ENCODE peak calls at places on chromosomes 2 and 18, in eight cellular contexts. One of them, this sample, is unnamed.

GRCh38 chr18:69172046-69172445 is 228.6 kb upstream of the DOK6 start:
- DNase-seq in choroid plexus epithelial cell: no peak
- DNase-seq in foreskin melanocyte: no peak
- DNase-seq in stimulated activated CD8-positive, alpha-beta memory T cell treated with anti-CD3 and anti-CD28 coated beads, Interleukin-7, amount 100 ng/mL, for 48 hours: no peak
- DNase-seq in stimulated activated CD4-positive, alpha-beta T cell treated with anti-CD3 and anti-CD28 coated beads, Interleukin-4, amount 100 ng/mL, for 48 hours: no peak
- DNase-seq in NCI-H1417: no peak
- DNase-seq in RKO: no peak
- DNase-seq in EL: no peak
- DNase-seq in this sample: no peak

GRCh38 chr2:56185582-56186046 is 1.8 kb downstream of the CCDC85A start:
- DNase-seq in choroid plexus epithelial cell: peak
- DNase-seq in foreskin melanocyte: peak
- DNase-seq in stimulated activated CD8-positive, alpha-beta memory T cell treated with anti-CD3 and anti-CD28 coated beads, Interleukin-7, amount 100 ng/mL, for 48 hours: no peak
- DNase-seq in stimulated activated CD4-positive, alpha-beta T cell treated with anti-CD3 and anti-CD28 coated beads, Interleukin-4, amount 100 ng/mL, for 48 hours: no peak
- DNase-seq in NCI-H1417: peak
- DNase-seq in RKO: no peak
- DNase-seq in EL: peak
- DNase-seq in this sample: peak

GRCh38 chr2:239957681-239958181 is 67.4 kb downstream of the NDUFA10 start:
- DNase-seq in choroid plexus epithelial cell: no peak
- DNase-seq in foreskin melanocyte: no peak
- DNase-seq in stimulated activated CD8-positive, alpha-beta memory T cell treated with anti-CD3 and anti-CD28 coated beads, Interleukin-7, amount 100 ng/mL, for 48 hours: no peak
- DNase-seq in stimulated activated CD4-positive, alpha-beta T cell treated with anti-CD3 and anti-CD28 coated beads, Interleukin-4, amount 100 ng/mL, for 48 hours: no peak
- DNase-seq in NCI-H1417: no peak
- DNase-seq in RKO: no peak
- DNase-seq in EL: no peak
- DNase-seq in this sample: no peak

GRCh38 chr2:177171418-177171865 is 41.2 kb upstream of the HNRNPA3 start:
- DNase-seq in choroid plexus epithelial cell: no peak
- DNase-seq in foreskin melanocyte: no peak
- DNase-seq in stimulated activated CD8-positive, alpha-beta memory T cell treated with anti-CD3 and anti-CD28 coated beads, Interleukin-7, amount 100 ng/mL, for 48 hours: no peak
- DNase-seq in stimulated activated CD4-positive, alpha-beta T cell treated with anti-CD3 and anti-CD28 coated beads, Interleukin-4, amount 100 ng/mL, for 48 hours: no peak
- DNase-seq in NCI-H1417: no peak
- DNase-seq in RKO: no peak
- DNase-seq in EL: no peak
- DNase-seq in this sample: no peak

GRCh38 chr18:48635806-48636205 is 97.0 kb downstream of the CTIF start:
- DNase-seq in choroid plexus epithelial cell: no peak
- DNase-seq in foreskin melanocyte: no peak
- DNase-seq in stimulated activated CD8-positive, alpha-beta memory T cell treated with anti-CD3 and anti-CD28 coated beads, Interleukin-7, amount 100 ng/mL, for 48 hours: no peak
- DNase-seq in stimulated activated CD4-positive, alpha-beta T cell treated with anti-CD3 and anti-CD28 coated beads, Interleukin-4, amount 100 ng/mL, for 48 hours: no peak
- DNase-seq in NCI-H1417: no peak
- DNase-seq in RKO: no peak
- DNase-seq in EL: no peak
- DNase-seq in this sample: no peak

GRCh38 chr2:241858206-241859016 is at the start of gene PDCD1:
- DNase-seq in choroid plexus epithelial cell: no peak
- DNase-seq in foreskin melanocyte: no peak
- DNase-seq in stimulated activated CD8-positive, alpha-beta memory T cell treated with anti-CD3 and anti-CD28 coated beads, Interleukin-7, amount 100 ng/mL, for 48 hours: peak
- DNase-seq in stimulated activated CD4-positive, alpha-beta T cell treated with anti-CD3 and anti-CD28 coated beads, Interleukin-4, amount 100 ng/mL, for 48 hours: peak
- DNase-seq in NCI-H1417: no peak
- DNase-seq in RKO: no peak
- DNase-seq in EL: no peak
- DNase-seq in this sample: peak

GRCh38 chr2:228700638-228701037 is 519.2 kb upstream of the SPHKAP start:
- DNase-seq in choroid plexus epithelial cell: peak
- DNase-seq in foreskin melanocyte: peak
- DNase-seq in stimulated activated CD8-positive, alpha-beta memory T cell treated with anti-CD3 and anti-CD28 coated beads, Interleukin-7, amount 100 ng/mL, for 48 hours: no peak
- DNase-seq in stimulated activated CD4-positive, alpha-beta T cell treated with anti-CD3 and anti-CD28 coated beads, Interleukin-4, amount 100 ng/mL, for 48 hours: no peak
- DNase-seq in NCI-H1417: no peak
- DNase-seq in RKO: peak
- DNase-seq in EL: peak
- DNase-seq in this sample: no peak

GRCh38 chr2:42754021-42754775 is 9.7 kb downstream of the OXER1 start:
- DNase-seq in choroid plexus epithelial cell: peak
- DNase-seq in foreskin melanocyte: no peak
- DNase-seq in stimulated activated CD8-positive, alpha-beta memory T cell treated with anti-CD3 and anti-CD28 coated beads, Interleukin-7, amount 100 ng/mL, for 48 hours: no peak
- DNase-seq in stimulated activated CD4-positive, alpha-beta T cell treated with anti-CD3 and anti-CD28 coated beads, Interleukin-4, amount 100 ng/mL, for 48 hours: no peak
- DNase-seq in NCI-H1417: no peak
- DNase-seq in RKO: no peak
- DNase-seq in EL: no peak
- DNase-seq in this sample: peak

GRCh38 chr2:74290466-74291216 is 52.6 kb downstream of the SLC4A5 start:
- DNase-seq in choroid plexus epithelial cell: no peak
- DNase-seq in foreskin melanocyte: no peak
- DNase-seq in stimulated activated CD8-positive, alpha-beta memory T cell treated with anti-CD3 and anti-CD28 coated beads, Interleukin-7, amount 100 ng/mL, for 48 hours: no peak
- DNase-seq in stimulated activated CD4-positive, alpha-beta T cell treated with anti-CD3 and anti-CD28 coated beads, Interleukin-4, amount 100 ng/mL, for 48 hours: no peak
- DNase-seq in NCI-H1417: no peak
- DNase-seq in RKO: no peak
- DNase-seq in EL: no peak
- DNase-seq in this sample: no peak

This sample was measured in psoas muscle.